ENCODE peak calls at places on chromosomes 13 and 19, in seven cellular contexts. Y is pulmonary artery endothelial cell, V is glutamatergic neuron, I is PC-9, G is mesenteric fat pad, D is T-helper 9 cell, E is AG04449. K is an unnamed sample.
A peak's percentile ranks its signal among the peaks of the same experiment; 100 is the strongest.

GRCh38 chr13:74187564-74187963 is 53.4 kb upstream of the KLF12 start:
- DNase-seq in Y (no peak), V (no peak), I (peak; percentile 8), G (no peak), D (no peak), E (no peak), K (no peak)

GRCh38 chr19:19021115-19021514 is 12.2 kb downstream of the SUGP2 start:
- DNase-seq in Y (no peak), V (no peak), I (no peak), G (no peak), D (no peak), E (no peak), K (no peak)

GRCh38 chr19:16273005-16273404 is 51.6 kb upstream of the KLF2 start:
- DNase-seq in Y (no peak), V (no peak), I (no peak), G (no peak), D (no peak), E (no peak), K (no peak)

GRCh38 chr19:572891-573825 is 762 bp downstream of the BSG start:
- DNase-seq in Y (no peak), V (no peak), I (peak; percentile 50), G (no peak), D (no peak), E (no peak), K (peak; percentile 69)

GRCh38 chr19:29967623-29968022 is 25.6 kb downstream of the URI1 start:
- DNase-seq in Y (no peak), V (no peak), I (no peak), G (no peak), D (no peak), E (no peak), K (peak; percentile 40)

GRCh38 chr13:40206241-40207109 is 460.0 kb downstream of the FOXO1 start:
- DNase-seq in Y (peak; percentile 79), V (no peak), I (no peak), G (no peak), D (no peak), E (no peak), K (no peak)

GRCh38 chr19:1229837-1230584 is 7.8 kb downstream of the CBARP start:
- DNase-seq in Y (no peak), V (no peak), I (no peak), G (no peak), D (no peak), E (no peak), K (no peak)

GRCh38 chr19:2135474-2136402 is 15.6 kb downstream of the AP3D1 start:
- DNase-seq in Y (no peak), V (no peak), I (no peak), G (no peak), D (no peak), E (no peak), K (no peak)

GRCh38 chr19:1725100-1726064 is 27.9 kb upstream of the ONECUT3 start:
- DNase-seq in Y (no peak), V (peak; percentile 90), I (no peak), G (no peak), D (peak; percentile 7), E (no peak), K (peak; percentile 9)